ENCODE peak calls at places on chromosomes 1 and 21, in five cellular contexts. U, O, W, K and B are unnamed samples.
A peak's percentile ranks its signal among the peaks of the same experiment; 100 is the strongest.

GRCh38 chr1:29708818-29709710 is 472.7 kb downstream of the PTPRU start:
- DNase-seq in O (no peak), K (peak; percentile 33), W (no peak), U (no peak), B (no peak)

GRCh38 chr1:238252033-238252802 is 361.5 kb upstream of the ZP4 start:
- DNase-seq in O (peak; percentile 75), U (peak; percentile 64), W (no peak), K (no peak), B (no peak)

GRCh38 chr1:228058981-228059535 is 23.4 kb upstream of the ARF1 start:
- DNase-seq in W (no peak), K (peak; percentile 62), U (no peak), O (no peak), B (peak; percentile 79)

GRCh38 chr1:100347009-100347966 is 5.0 kb upstream of the CDC14A start:
- DNase-seq in W (no peak), U (no peak), K (no peak), O (no peak), B (no peak)

GRCh38 chr1:9615316-9616063 is 26.8 kb downstream of the TMEM201 start:
- DNase-seq in K (no peak), W (no peak), O (peak; percentile 68), U (peak; percentile 87), B (no peak)

GRCh38 chr21:37253991-37254390 is 13.1 kb downstream of the VPS26C start:
- DNase-seq in W (no peak), O (no peak), U (no peak), K (no peak), B (no peak)

GRCh38 chr1:98704474-98704873 is 43.0 kb downstream of the SNX7 start:
- DNase-seq in W (no peak), O (peak; percentile 34), U (peak; percentile 47), K (no peak), B (no peak)

GRCh38 chr1:7208647-7209180 is 423.5 kb downstream of the CAMTA1 start:
- DNase-seq in K (no peak), O (no peak), W (no peak), U (no peak), B (no peak)

GRCh38 chr1:94044891-94045290 is 76.1 kb downstream of the ABCA4 start:
- DNase-seq in O (no peak), W (no peak), K (no peak), U (no peak), B (no peak)

GRCh38 chr1:231629132-231629531 is 2.5 kb downstream of the DISC1 start:
- DNase-seq in W (no peak), K (no peak), O (peak; percentile 13), U (no peak), B (no peak)

GRCh38 chr1:207813513-207813881 is 61.6 kb downstream of the CD46 start:
- DNase-seq in O (no peak), W (no peak), U (no peak), K (no peak), B (no peak)

GRCh38 chr21:29904359-29905282 is 35.2 kb downstream of the GRIK1 start:
- DNase-seq in U (no peak), K (no peak), O (peak; percentile 21), W (no peak), B (no peak)

GRCh38 chr1:36910886-36911540 is 123.3 kb downstream of the GRIK3 start:
- DNase-seq in W (no peak), O (no peak), U (no peak), K (peak; percentile 23), B (no peak)

GRCh38 chr1:35971601-35972000 is 40.7 kb downstream of the AGO3 start:
- DNase-seq in U (no peak), W (no peak), O (no peak), K (no peak), B (no peak)

GRCh38 chr21:37338671-37339526 is 27.7 kb upstream of the DYRK1A start:
- DNase-seq in W (no peak), O (peak; percentile 98), K (no peak), U (no peak), B (no peak)

GRCh38 chr1:7227654-7228053 is 442.4 kb downstream of the CAMTA1 start:
- DNase-seq in W (no peak), U (no peak), K (no peak), O (no peak), B (no peak)

GRCh38 chr1:228697209-228698016 is 37.9 kb upstream of the RHOU start:
- DNase-seq in K (no peak), O (peak; percentile 8), W (no peak), U (no peak), B (no peak)

GRCh38 chr1:226524547-226524946 is 24.0 kb upstream of the STUM start:
- DNase-seq in K (no peak), U (no peak), O (no peak), W (no peak), B (no peak)

GRCh38 chr1:236522937-236523703 is 662 bp upstream of the LGALS8 start:
- DNase-seq in K (no peak), U (peak; percentile 63), W (no peak), O (no peak), B (no peak)

GRCh38 chr1:158996998-158997397 is 12.7 kb upstream of the IFI16 start:
- DNase-seq in U (no peak), O (peak; percentile 89), W (no peak), K (no peak), B (no peak)

GRCh38 chr1:15304708-15305326 is 57.8 kb downstream of the FHAD1 start:
- DNase-seq in U (peak; percentile 86), W (no peak), O (peak; percentile 66), K (peak; percentile 38), B (no peak)

GRCh38 chr1:165281207-165281901 is 75.2 kb downstream of the LMX1A start:
- DNase-seq in O (no peak), U (no peak), W (no peak), K (no peak), B (no peak)

GRCh38 chr1:77308889-77309621 is 27.2 kb downstream of the AK5 start:
- DNase-seq in U (no peak), K (no peak), W (no peak), O (no peak), B (no peak)

GRCh38 chr1:8472668-8473067 is 154.8 kb downstream of the SLC45A1 start:
- DNase-seq in K (no peak), O (no peak), W (no peak), U (no peak), B (no peak)

GRCh38 chr21:45999581-46000181 is 18.1 kb downstream of the COL6A1 start:
- DNase-seq in U (no peak), O (no peak), K (no peak), W (no peak), B (peak; percentile 78)

GRCh38 chr1:164510435-164510834 is 48.5 kb upstream of the PBX1 start:
- DNase-seq in W (no peak), K (no peak), O (peak; percentile 16), U (no peak), B (no peak)

GRCh38 chr1:66564250-66564649 is 30.3 kb downstream of the SGIP1 start:
- DNase-seq in W (no peak), O (peak; percentile 94), U (no peak), K (no peak), B (no peak)

GRCh38 chr1:202618387-202619022 is 91.7 kb downstream of the SYT2 start:
- DNase-seq in K (peak; percentile 33), O (peak; percentile 88), U (no peak), W (no peak), B (no peak)

GRCh38 chr1:39671433-39671792 is 494 bp downstream of the NT5C1A start:
- DNase-seq in U (peak; percentile 69), K (no peak), W (no peak), O (no peak), B (peak; percentile 82)

GRCh38 chr1:1907098-1907736 is 7.8 kb upstream of the CALML6 start:
- DNase-seq in U (no peak), W (no peak), K (peak; percentile 75), O (no peak), B (no peak)

GRCh38 chr21:39125752-39126485 is 57.3 kb downstream of the PSMG1 start:
- DNase-seq in O (peak; percentile 73), K (no peak), U (peak; percentile 88), W (no peak), B (no peak)

GRCh38 chr1:157274698-157275534 is 136.7 kb upstream of the ETV3 start:
- DNase-seq in W (no peak), K (no peak), O (no peak), U (no peak), B (no peak)

GRCh38 chr1:203305809-203306088 is 430 bp downstream of the BTG2 start:
- DNase-seq in K (no peak), W (no peak), O (no peak), U (no peak), B (no peak)

GRCh38 chr1:230375795-230376194 is 50.3 kb downstream of the PGBD5 start:
- DNase-seq in U (no peak), W (no peak), O (no peak), K (no peak), B (no peak)

GRCh38 chr1:171233183-171233582 is 15.1 kb upstream of the FMO1 start:
- DNase-seq in K (no peak), W (no peak), U (no peak), O (no peak), B (no peak)